ENCODE peak calls at places on chromosomes 11 and 22, in seven cellular contexts. V is K562, O is HepG2, R is A549, J is HCT116, A is endothelial cell of umbilical vein, N is H1. E is an unnamed sample.

GRCh38 chr11:68890490-68891231 is 13.0 kb downstream of the MRPL21 start:
- DNase-seq in V (no peak), O (no peak), R (no peak), J (no peak), A (peak; percentile 96), N (no peak), E (no peak)

GRCh38 chr22:46366801-46367706 is 31.5 kb downstream of the TRMU start:
- DNase-seq in V (no peak), O (no peak), R (no peak), J (no peak), A (no peak), N (peak; percentile 63), E (no peak)

GRCh38 chr11:87036756-87037449 is 831 bp upstream of the TMEM135 start:
- DNase-seq in V (peak; percentile 83), O (peak; percentile 76), R (no peak), J (no peak), A (no peak), N (no peak), E (peak; percentile 24)

GRCh38 chr22:43273902-43274484 is 69.2 kb downstream of the SCUBE1 start:
- DNase-seq in V (peak; percentile 58), O (peak; percentile 47), R (peak; percentile 69), J (peak; percentile 47), A (peak; percentile 57), N (peak; percentile 69), E (peak; percentile 75)

GRCh38 chr11:116471608-116472007 is 301.2 kb downstream of the BUD13 start:
- DNase-seq in V (no peak), O (peak; percentile 28), R (no peak), J (peak; percentile 32), A (peak; percentile 96), N (no peak), E (no peak)

GRCh38 chr11:72781313-72782080 is 12.3 kb downstream of the STARD10 start:
- DNase-seq in V (peak; percentile 59), O (no peak), R (peak; percentile 77), J (no peak), A (no peak), N (peak; percentile 63), E (peak; percentile 47)

GRCh38 chr11:131408011-131408640 is 37.7 kb downstream of the NTM start:
- DNase-seq in V (peak; percentile 37), O (peak; percentile 38), R (peak; percentile 7), J (no peak), A (no peak), N (peak; percentile 59), E (peak; percentile 78)

GRCh38 chr11:62435741-62436485 is 17.1 kb downstream of the SCGB1A1 start:
- DNase-seq in V (no peak), O (no peak), R (no peak), J (no peak), A (no peak), N (no peak), E (no peak)

GRCh38 chr11:69217276-69218105 is 61.8 kb downstream of the SMIM38 start:
- DNase-seq in V (no peak), O (no peak), R (no peak), J (no peak), A (no peak), N (peak; percentile 19), E (no peak)

GRCh38 chr11:72237112-72237931 is 6.7 kb downstream of the PHOX2A start:
- DNase-seq in V (no peak), O (no peak), R (no peak), J (no peak), A (no peak), N (no peak), E (no peak)

GRCh38 chr11:12141283-12141682 is 30.9 kb downstream of the MICAL2 start:
- DNase-seq in V (no peak), O (no peak), R (no peak), J (no peak), A (no peak), N (no peak), E (no peak)

GRCh38 chr22:41757507-41757906 is 43.0 kb upstream of the CCDC134 start:
- DNase-seq in V (no peak), O (no peak), R (no peak), J (no peak), A (no peak), N (no peak), E (no peak)

GRCh38 chr11:44108260-44108659 is 12.8 kb downstream of the EXT2 start:
- DNase-seq in V (no peak), O (no peak), R (no peak), J (no peak), A (no peak), N (no peak), E (no peak)

GRCh38 chr11:28621648-28622215 is 513.5 kb downstream of the METTL15 start:
- DNase-seq in V (no peak), O (no peak), R (no peak), J (no peak), A (peak; percentile 52), N (no peak), E (no peak)

GRCh38 chr11:40161855-40162410 is 1297.5 kb downstream of the LRRC4C start:
- DNase-seq in V (no peak), O (no peak), R (no peak), J (no peak), A (no peak), N (no peak), E (no peak)

GRCh38 chr11:65776196-65776595 is 4.6 kb downstream of the AP5B1 start:
- DNase-seq in V (no peak), O (peak; percentile 43), R (no peak), J (no peak), A (no peak), N (no peak), E (peak; percentile 97)

GRCh38 chr11:111761056-111761455 is 5.1 kb downstream of the PPP2R1B start:
- DNase-seq in V (no peak), O (no peak), R (no peak), J (no peak), A (no peak), N (no peak), E (no peak)

GRCh38 chr11:34964610-34965331 is 48.4 kb downstream of the PDHX start:
- DNase-seq in V (no peak), O (peak; percentile 19), R (no peak), J (no peak), A (no peak), N (no peak), E (no peak)

GRCh38 chr11:58494096-58494495 is 13.8 kb downstream of the OR5B21 start:
- DNase-seq in V (no peak), O (no peak), R (no peak), J (no peak), A (no peak), N (no peak), E (no peak)

GRCh38 chr11:1303973-1304372 is 5.5 kb downstream of the TOLLIP start:
- DNase-seq in V (no peak), O (no peak), R (no peak), J (no peak), A (no peak), N (peak; percentile 33), E (no peak)

GRCh38 chr22:38218661-38219331 is 17.0 kb downstream of the MAFF start:
- DNase-seq in V (no peak), O (peak; percentile 76), R (peak; percentile 59), J (peak; percentile 75), A (peak; percentile 94), N (peak; percentile 84), E (no peak)
- TF ChIP-seq POLR2A in V (no peak), O (peak; percentile 29), R (no peak), J (no peak), A (no peak), N (peak; percentile 86), E (no peak)

DNA sequence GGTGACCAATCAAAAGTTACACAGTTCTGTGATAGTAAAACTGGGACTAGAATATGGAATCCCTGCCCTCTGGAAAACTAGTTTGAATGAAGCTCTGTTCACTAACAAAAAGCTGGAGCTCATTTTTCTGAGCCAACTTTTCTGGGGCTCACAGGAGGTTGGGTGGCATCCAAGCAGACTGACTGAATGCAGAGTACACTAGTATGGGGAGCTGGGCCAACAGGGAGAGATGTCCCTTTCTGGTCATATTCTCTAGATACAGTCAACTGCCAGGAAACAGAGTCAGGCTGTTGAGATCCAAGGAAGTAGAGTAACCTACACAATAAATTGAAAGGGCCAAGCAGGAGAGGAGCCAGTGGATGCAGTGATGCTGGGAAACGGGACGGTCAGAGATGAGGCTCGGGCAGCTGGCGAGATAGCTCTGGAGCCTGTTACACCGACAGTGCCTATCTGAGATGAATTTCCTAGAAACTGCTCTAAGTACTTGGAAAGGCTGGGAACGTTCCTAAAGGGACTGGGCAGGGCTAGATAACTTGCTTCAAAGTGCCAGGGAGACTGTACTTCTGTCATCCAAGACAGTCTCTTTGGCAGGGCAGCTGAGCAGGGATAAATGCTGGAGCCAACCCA is 71.1 kb downstream of the LARGE2 start:
- DNase-seq in V (peak; percentile 86), O (no peak), R (no peak), J (no peak), A (no peak), N (no peak), E (no peak)
- TF ChIP-seq MAX in V (no peak), O (no peak), R (no peak), J (no peak), A (no peak), N (no peak), E (no peak)

DNA sequence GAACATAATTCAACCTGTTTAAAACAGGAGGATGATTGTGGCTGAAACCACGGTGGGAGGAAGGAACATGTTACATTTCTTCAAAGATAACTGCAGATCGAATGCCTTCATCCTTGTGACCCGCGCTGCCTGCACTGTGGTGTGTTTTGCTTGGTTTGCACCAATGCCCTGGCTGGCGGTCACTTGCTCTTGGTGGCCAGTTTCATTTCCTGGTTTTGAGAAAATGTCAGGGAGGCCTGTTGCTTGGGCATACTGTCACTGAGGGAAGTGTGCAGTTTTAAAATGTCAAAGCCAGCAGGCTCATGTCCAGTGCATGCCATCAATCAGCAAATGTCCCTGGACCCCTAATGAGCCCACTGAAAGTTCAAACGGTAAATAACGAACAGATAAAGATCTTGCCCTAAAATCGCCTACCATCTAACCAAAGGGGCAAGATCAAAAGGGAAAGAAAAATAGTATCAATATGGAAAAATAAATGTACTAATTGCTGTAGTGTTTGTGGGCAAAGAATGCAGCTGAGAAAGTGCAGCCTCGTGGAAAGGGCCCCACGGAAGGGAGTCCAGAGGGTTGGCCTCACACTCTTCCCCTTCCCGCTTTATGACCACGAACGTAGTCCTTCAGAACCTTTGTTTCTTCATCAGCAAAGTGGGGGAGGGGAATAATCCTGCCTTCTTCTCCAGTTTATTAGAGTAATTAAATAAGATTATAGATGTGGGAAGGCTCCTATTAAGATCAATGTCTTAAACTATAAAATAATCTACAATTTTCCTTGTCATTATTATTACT is 40.8 kb downstream of the FLI1 start:
- DNase-seq in V (no peak), O (no peak), R (no peak), J (no peak), A (no peak), N (no peak), E (peak; percentile 70)
- TF ChIP-seq POLR2A in V (no peak), O (no peak), R (no peak), J (no peak), A (no peak), N (no peak), E (no peak)

GRCh38 chr11:83782329-83782728 is 496.2 kb upstream of the CCDC90B start:
- DNase-seq in V (no peak), O (no peak), R (no peak), J (no peak), A (no peak), N (no peak), E (no peak)

GRCh38 chr11:83784419-83784818 is 498.3 kb upstream of the CCDC90B start:
- DNase-seq in V (no peak), O (no peak), R (no peak), J (no peak), A (no peak), N (no peak), E (no peak)

GRCh38 chr11:83779876-83780275 is 493.7 kb upstream of the CCDC90B start:
- DNase-seq in V (no peak), O (no peak), R (no peak), J (no peak), A (no peak), N (no peak), E (no peak)

GRCh38 chr11:83773950-83774880 is 488.0 kb upstream of the CCDC90B start:
- DNase-seq in V (no peak), O (no peak), R (no peak), J (no peak), A (no peak), N (no peak), E (no peak)

GRCh38 chr11:83778598-83778997 is 492.4 kb upstream of the CCDC90B start:
- DNase-seq in V (no peak), O (no peak), R (no peak), J (no peak), A (no peak), N (no peak), E (no peak)
- TF ChIP-seq MAX in V (no peak), O (no peak), R (no peak), J (no peak), A (no peak), N (no peak), E (no peak)

E was measured in NB4.